ENCODE peak calls at places on chromosomes 4 and X, in eight cellular contexts. C, H, M, A, E, J, Z and X are unnamed samples.

GRCh38 chrX:153669174-153669890 is 4.3 kb downstream of the PNCK start:
- DNase-seq in C (no peak), H (no peak), M (no peak), A (no peak), E (no peak), J (no peak), Z (peak), X (no peak)

GRCh38 chr4:150960079-150960478 is 55.0 kb downstream of the LRBA start:
- DNase-seq in C (no peak), H (no peak), M (peak), A (no peak), E (no peak), J (no peak), Z (no peak), X (no peak)

GRCh38 chrX:69210513-69211065 is 45.3 kb upstream of the PJA1 start:
- DNase-seq in C (no peak), H (no peak), M (no peak), A (peak), E (no peak), J (no peak), Z (no peak), X (no peak)

GRCh38 chr4:184163813-184164212 is 53.9 kb downstream of the ENPP6 start:
- DNase-seq in C (peak), H (peak), M (peak), A (peak), E (peak), J (peak), Z (no peak), X (no peak)

GRCh38 chr4:12884846-12885796 is 599.0 kb downstream of the RAB28 start:
- DNase-seq in C (no peak), H (no peak), M (no peak), A (no peak), E (no peak), J (no peak), Z (no peak), X (no peak)

GRCh38 chr4:10031663-10032590 is 10.6 kb upstream of the SLC2A9 start:
- DNase-seq in C (no peak), H (no peak), M (no peak), A (no peak), E (no peak), J (no peak), Z (no peak), X (no peak)

GRCh38 chr4:79042079-79042674 is 102.9 kb upstream of the PAQR3 start:
- DNase-seq in C (peak), H (peak), M (peak), A (no peak), E (no peak), J (no peak), Z (no peak), X (no peak)

GRCh38 chrX:48511561-48511960 is 2.8 kb downstream of the PORCN start:
- DNase-seq in C (no peak), H (no peak), M (no peak), A (no peak), E (no peak), J (no peak), Z (no peak), X (no peak)

GRCh38 chrX:1126738-1127137 is 85.7 kb downstream of the CRLF2 start:
- DNase-seq in C (no peak), H (no peak), M (no peak), A (no peak), E (no peak), J (no peak), Z (no peak), X (no peak)

GRCh38 chr4:174334628-174335027 is 50.9 kb downstream of the CEP44 start:
- DNase-seq in C (no peak), H (no peak), M (no peak), A (no peak), E (no peak), J (no peak), Z (no peak), X (no peak)

GRCh38 chr4:169774466-169775445 is 17.0 kb upstream of the HPF1 start:
- DNase-seq in C (no peak), H (no peak), M (no peak), A (peak), E (no peak), J (no peak), Z (no peak), X (no peak)

GRCh38 chr4:139241086-139241783 is 38.8 kb downstream of the MGARP start:
- DNase-seq in C (no peak), H (no peak), M (no peak), A (no peak), E (no peak), J (no peak), Z (no peak), X (no peak)

GRCh38 chr4:41418444-41418843 is 119.5 kb upstream of the LIMCH1 start:
- DNase-seq in C (peak), H (no peak), M (no peak), A (peak), E (no peak), J (no peak), Z (no peak), X (no peak)

GRCh38 chr4:119238068-119238722 is 25.7 kb downstream of the USP53 start:
- DNase-seq in C (no peak), H (no peak), M (no peak), A (no peak), E (no peak), J (no peak), Z (no peak), X (no peak)

GRCh38 chr4:113389160-113389559 is 339.7 kb downstream of the ANK2 start:
- DNase-seq in C (no peak), H (no peak), M (no peak), A (no peak), E (no peak), J (no peak), Z (no peak), X (no peak)

GRCh38 chr4:141127884-141128283 is 5.4 kb downstream of the RNF150 start:
- DNase-seq in C (no peak), H (no peak), M (no peak), A (no peak), E (no peak), J (no peak), Z (no peak), X (no peak)

GRCh38 chr4:73974352-73974751 is 7.5 kb downstream of the PF4 start:
- DNase-seq in C (no peak), H (no peak), M (no peak), A (no peak), E (no peak), J (no peak), Z (no peak), X (no peak)

GRCh38 chrX:47181301-47181700 is 12.3 kb upstream of the UBA1 start:
- DNase-seq in C (no peak), H (no peak), M (no peak), A (no peak), E (no peak), J (no peak), Z (no peak), X (no peak)

GRCh38 chrX:134146493-134146892 is 90.5 kb upstream of the CCDC160 start:
- DNase-seq in C (no peak), H (no peak), M (no peak), A (no peak), E (no peak), J (no peak), Z (no peak), X (no peak)